ENCODE peak calls at places on chromosomes 7 and 10, in six cellular contexts. One of them, this sample, is unnamed.

GRCh38 chr10:121597504-121598241 is 571 bp downstream of the FGFR2 start:
- DNase-seq in EH: no peak
- DNase-seq in head of caudate nucleus: peak; percentile 42
- DNase-seq in NCI-H1436: no peak
- DNase-seq in nephron progenitor cell: peak; percentile 47
- DNase-seq in ovary: peak; percentile 34
- DNase-seq in this sample: no peak

GRCh38 chr10:80454526-80455460 is 683 bp downstream of the TSPAN14 start:
- DNase-seq in EH: peak; percentile 46
- DNase-seq in head of caudate nucleus: peak; percentile 51
- DNase-seq in nephron progenitor cell: peak; percentile 60
- DNase-seq in NCI-H1436: no peak
- DNase-seq in ovary: peak; percentile 46
- DNase-seq in this sample: no peak

GRCh38 chr10:68471063-68471585 is 649 bp downstream of the DNA2 start:
- DNase-seq in head of caudate nucleus: no peak
- DNase-seq in nephron progenitor cell: no peak
- DNase-seq in EH: no peak
- DNase-seq in ovary: no peak
- DNase-seq in NCI-H1436: no peak
- DNase-seq in this sample: no peak

GRCh38 chr10:6236349-6237188 is 33.8 kb downstream of the PFKFB3 start:
- DNase-seq in ovary: no peak
- DNase-seq in NCI-H1436: no peak
- DNase-seq in nephron progenitor cell: no peak
- DNase-seq in head of caudate nucleus: no peak
- DNase-seq in EH: no peak
- DNase-seq in this sample: no peak

GRCh38 chr7:156979711-156980110 is 30.2 kb downstream of the NOM1 start:
- DNase-seq in nephron progenitor cell: no peak
- DNase-seq in NCI-H1436: no peak
- DNase-seq in ovary: no peak
- DNase-seq in EH: no peak
- DNase-seq in head of caudate nucleus: no peak
- DNase-seq in this sample: no peak

GRCh38 chr7:99392659-99393362 is 15.6 kb downstream of the PDAP1 start:
- DNase-seq in EH: peak; percentile 38
- DNase-seq in head of caudate nucleus: peak; percentile 86
- DNase-seq in nephron progenitor cell: peak; percentile 84
- DNase-seq in ovary: peak; percentile 76
- DNase-seq in NCI-H1436: peak; percentile 75
- DNase-seq in this sample: no peak

GRCh38 chr10:71229726-71230655 is 17.6 kb downstream of the UNC5B start:
- DNase-seq in nephron progenitor cell: no peak
- DNase-seq in NCI-H1436: no peak
- DNase-seq in ovary: no peak
- DNase-seq in EH: no peak
- DNase-seq in head of caudate nucleus: no peak
- DNase-seq in this sample: no peak

GRCh38 chr7:105890290-105890997 is 14.0 kb upstream of the ATXN7L1 start:
- DNase-seq in nephron progenitor cell: no peak
- DNase-seq in ovary: no peak
- DNase-seq in EH: peak; percentile 51
- DNase-seq in NCI-H1436: no peak
- DNase-seq in head of caudate nucleus: no peak
- DNase-seq in this sample: no peak

This sample was measured in HL-60.